ENCODE peak calls at places on chromosomes 11 and 22, in six cellular contexts. One of them, this sample, is unnamed. For H3K4me1, the result is how much of the 10 kb centered on the place peaks cover.

GRCh38 chr22:27245056-27245455 is 556.5 kb downstream of the MN1 start:
- ATAC-seq in HCT116: no peak
- ATAC-seq in K562: no peak
- ATAC-seq in upper lobe of left lung: no peak
- ATAC-seq in IMR-90: no peak
- ATAC-seq in body of pancreas: no peak
- ATAC-seq in this sample: no peak

GRCh38 chr11:23280088-23280487 is 419.8 kb upstream of the CCDC179 start:
- ATAC-seq in upper lobe of left lung: no peak
- ATAC-seq in K562: no peak
- ATAC-seq in body of pancreas: no peak
- ATAC-seq in IMR-90: no peak
- ATAC-seq in HCT116: no peak
- ATAC-seq in this sample: no peak

GRCh38 chr11:70092959-70093358 is 14.8 kb downstream of the ANO1 start:
- ATAC-seq in upper lobe of left lung: no peak
- ATAC-seq in HCT116: no peak
- ATAC-seq in IMR-90: no peak
- ATAC-seq in body of pancreas: no peak
- ATAC-seq in K562: no peak
- ATAC-seq in this sample: no peak

GRCh38 chr11:75161506-75161905 is 10.6 kb downstream of the SLCO2B1 start:
- ATAC-seq in K562: no peak
- ATAC-seq in HCT116: no peak
- ATAC-seq in upper lobe of left lung: no peak
- ATAC-seq in body of pancreas: no peak
- ATAC-seq in IMR-90: no peak
- ATAC-seq in this sample: no peak

GRCh38 chr22:30400159-30400558 is 3.3 kb downstream of the SEC14L2 start:
- ATAC-seq in K562: no peak
- ATAC-seq in HCT116: no peak
- ATAC-seq in IMR-90: no peak
- ATAC-seq in body of pancreas: no peak
- ATAC-seq in upper lobe of left lung: no peak
- ATAC-seq in this sample: no peak

GRCh38 chr11:77522215-77522614 is 48.3 kb upstream of the PAK1 start:
- ATAC-seq in body of pancreas: no peak
- ATAC-seq in K562: no peak
- ATAC-seq in HCT116: no peak
- ATAC-seq in upper lobe of left lung: no peak
- ATAC-seq in IMR-90: no peak
- ATAC-seq in this sample: no peak

GRCh38 chr22:24807284-24807950 is 1.4 kb downstream of the SGSM1 start:
- ATAC-seq in body of pancreas: no peak
- ATAC-seq in HCT116: no peak
- ATAC-seq in K562: no peak
- ATAC-seq in IMR-90: no peak
- ATAC-seq in upper lobe of left lung: no peak
- ATAC-seq in this sample: no peak

GRCh38 chr11:81874627-81875026 is 859.0 kb downstream of the FAM181B start:
- ATAC-seq in IMR-90: no peak
- ATAC-seq in upper lobe of left lung: no peak
- ATAC-seq in body of pancreas: no peak
- ATAC-seq in K562: no peak
- ATAC-seq in HCT116: no peak
- ATAC-seq in this sample: no peak

GRCh38 chr11:34252651-34253050 is 105.2 kb downstream of the ABTB2 start:
- ATAC-seq in IMR-90: no peak
- ATAC-seq in K562: no peak
- ATAC-seq in body of pancreas: peak
- ATAC-seq in upper lobe of left lung: no peak
- ATAC-seq in HCT116: no peak
- ATAC-seq in this sample: no peak

GRCh38 chr11:11037162-11037732 is 179.4 kb upstream of the ZBED5 start:
- ATAC-seq in IMR-90: no peak
- ATAC-seq in HCT116: peak
- ATAC-seq in upper lobe of left lung: no peak
- ATAC-seq in K562: no peak
- ATAC-seq in body of pancreas: no peak
- ATAC-seq in this sample: no peak

GRCh38 chr11:117822031-117822521 is 2.5 kb downstream of the FXYD2 start:
- ATAC-seq in body of pancreas: no peak
- ATAC-seq in HCT116: peak
- ATAC-seq in IMR-90: no peak
- ATAC-seq in K562: peak
- ATAC-seq in upper lobe of left lung: no peak
- ATAC-seq in this sample: no peak

GRCh38 chr11:19595840-19596751 is 116.5 kb upstream of the NAV2 start:
- ATAC-seq in K562: no peak
- ATAC-seq in HCT116: peak
- ATAC-seq in IMR-90: peak
- ATAC-seq in upper lobe of left lung: peak
- ATAC-seq in body of pancreas: no peak
- ATAC-seq in this sample: peak

GRCh38 chr11:68181719-68182451 is 31.2 kb downstream of the KMT5B start:
- ATAC-seq in K562: no peak
- ATAC-seq in body of pancreas: no peak
- ATAC-seq in IMR-90: peak
- ATAC-seq in upper lobe of left lung: no peak
- ATAC-seq in HCT116: no peak
- ATAC-seq in this sample: peak

GRCh38 chr11:111359223-111360149 is 19.6 kb downstream of the POU2AF1 start:
- ATAC-seq in IMR-90: no peak
- ATAC-seq in upper lobe of left lung: no peak
- ATAC-seq in body of pancreas: no peak
- ATAC-seq in HCT116: peak
- ATAC-seq in K562: peak
- ATAC-seq in this sample: no peak

GRCh38 chr11:102313225-102313940 is 3.9 kb upstream of the BIRC3 start:
- ATAC-seq in body of pancreas: no peak
- ATAC-seq in HCT116: no peak
- ATAC-seq in upper lobe of left lung: no peak
- ATAC-seq in IMR-90: no peak
- ATAC-seq in K562: peak
- ATAC-seq in this sample: no peak

GRCh38 chr11:70247042-70247709 is 23.3 kb upstream of the PPFIA1 start:
- ATAC-seq in upper lobe of left lung: no peak
- ATAC-seq in body of pancreas: no peak
- ATAC-seq in IMR-90: no peak
- ATAC-seq in HCT116: no peak
- ATAC-seq in K562: no peak
- ATAC-seq in this sample: no peak

GRCh38 chr11:73185680-73186293 is 32.3 kb upstream of the P2RY2 start:
- ATAC-seq in IMR-90: peak
- ATAC-seq in body of pancreas: no peak
- ATAC-seq in HCT116: peak
- ATAC-seq in K562: no peak
- ATAC-seq in upper lobe of left lung: peak
- ATAC-seq in this sample: peak

GRCh38 chr11:70608568-70609314 is 210.4 kb downstream of the CTTN start:
- ATAC-seq in body of pancreas: no peak
- ATAC-seq in K562: no peak
- ATAC-seq in IMR-90: peak
- ATAC-seq in upper lobe of left lung: no peak
- ATAC-seq in HCT116: no peak
- ATAC-seq in this sample: no peak

GRCh38 chr22:48600681-48601080 is 1227.0 kb downstream of the BRD1 start:
- ATAC-seq in IMR-90: no peak
- ATAC-seq in K562: no peak
- ATAC-seq in upper lobe of left lung: no peak
- ATAC-seq in HCT116: no peak
- ATAC-seq in body of pancreas: no peak
- ATAC-seq in this sample: no peak

DNA sequence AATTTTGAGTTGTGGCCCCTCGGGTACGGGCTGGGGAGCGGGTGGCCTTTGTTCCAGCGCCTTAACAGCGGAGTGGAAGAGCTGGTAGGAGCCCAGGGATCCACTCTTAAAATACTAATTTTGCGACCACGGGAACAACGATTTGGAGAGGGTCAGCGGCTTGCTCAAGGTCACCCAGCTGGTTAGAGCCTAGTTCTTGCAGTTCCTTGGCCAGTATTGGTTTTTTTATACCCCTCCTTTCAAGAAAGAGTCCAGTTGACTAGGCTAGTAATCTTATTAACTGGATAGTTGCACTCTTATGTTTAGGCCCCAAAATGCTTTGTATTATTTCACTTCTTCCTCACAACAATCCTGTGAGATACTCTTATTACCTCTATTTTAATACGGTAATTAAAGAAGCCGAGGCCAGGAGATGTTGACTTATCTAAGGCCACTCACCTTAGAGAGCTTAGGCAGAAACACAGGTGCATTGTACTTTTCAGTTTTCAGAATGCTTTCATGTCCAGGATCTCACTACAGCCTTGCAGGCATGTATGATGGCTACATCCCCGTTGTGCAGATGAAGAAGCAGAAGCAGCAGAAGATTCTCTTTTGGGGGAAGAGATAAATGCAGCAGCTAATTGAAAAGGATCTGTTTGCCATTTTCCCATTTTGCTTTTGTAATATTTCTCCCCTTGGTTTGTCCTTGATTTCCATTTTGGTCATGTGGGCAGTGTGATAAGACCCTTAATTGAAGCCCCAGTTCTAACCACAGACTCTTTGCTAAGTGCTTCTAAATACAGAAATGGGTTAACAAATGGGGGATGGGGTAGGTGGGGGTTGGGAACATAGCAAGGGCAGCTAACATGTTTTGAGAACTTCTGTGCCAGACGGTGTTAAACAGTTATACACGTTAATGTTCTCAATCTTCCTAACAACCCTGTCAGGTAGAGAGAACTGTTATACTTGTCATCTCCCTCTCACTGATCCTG is 1.4 kb downstream of the SREBF2 start:
- ATAC-seq in HCT116: no peak
- ATAC-seq in body of pancreas: no peak
- ATAC-seq in K562: no peak
- ATAC-seq in upper lobe of left lung: no peak
- ATAC-seq in IMR-90: no peak
- ATAC-seq in this sample: no peak
- H3K27ac ChIP-seq in HCT116: peak
- H3K27ac ChIP-seq in body of pancreas: peak
- H3K27ac ChIP-seq in K562: peak
- H3K27ac ChIP-seq in upper lobe of left lung: peak
- H3K27ac ChIP-seq in IMR-90: no peak
- H3K27ac ChIP-seq in this sample: peak

DNA sequence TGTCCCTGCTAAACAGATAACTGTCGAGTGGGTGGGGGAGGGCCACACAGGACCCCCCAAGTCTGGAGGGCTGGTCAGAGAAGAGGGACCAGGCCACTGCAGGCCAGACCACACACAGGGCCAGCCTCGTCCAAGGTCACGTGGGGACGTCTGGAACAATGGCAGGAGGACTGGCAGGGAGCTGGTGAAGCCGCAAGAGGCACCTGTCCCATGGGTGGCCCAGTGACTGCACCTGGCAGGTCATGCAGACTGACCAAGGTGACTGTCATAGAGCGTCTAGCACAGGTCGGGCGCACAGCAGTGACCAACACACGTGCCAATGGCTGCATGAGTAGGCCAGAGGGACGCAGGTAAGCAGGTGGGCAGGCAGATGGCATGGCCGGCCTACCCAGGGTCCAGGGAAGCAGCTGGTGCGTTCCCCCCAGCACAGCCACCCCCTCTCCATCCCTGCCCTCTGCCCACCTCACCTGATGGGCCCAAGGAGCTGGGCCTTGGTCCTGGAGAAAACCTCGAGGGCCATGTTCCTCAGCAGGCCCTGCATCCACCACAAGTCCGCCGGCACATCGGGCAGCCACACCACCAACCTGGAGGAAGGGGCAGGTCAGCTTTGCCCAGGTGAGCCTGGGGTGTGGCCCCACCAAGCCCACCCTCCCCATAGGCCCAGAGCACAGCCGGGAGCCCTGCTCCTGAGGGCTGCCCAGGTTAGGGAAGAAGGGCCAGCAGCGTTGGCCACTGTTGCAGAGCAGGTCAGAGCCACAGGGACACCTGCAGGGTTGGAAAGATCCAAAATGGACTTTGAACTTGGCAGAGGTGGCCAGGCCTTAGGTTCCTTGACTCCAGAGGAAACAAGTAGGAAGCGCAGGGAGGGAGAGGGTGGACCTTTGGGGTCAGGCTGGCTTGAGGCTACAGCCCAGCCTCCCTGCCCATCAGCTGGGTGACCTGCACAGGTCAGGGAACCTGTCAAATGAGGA is 10.4 kb downstream of the PNPLA5 start:
- ATAC-seq in upper lobe of left lung: no peak
- ATAC-seq in body of pancreas: no peak
- ATAC-seq in K562: no peak
- ATAC-seq in IMR-90: no peak
- ATAC-seq in HCT116: no peak
- ATAC-seq in this sample: no peak
- TF ChIP-seq POLR2A in upper lobe of left lung: no peak
- TF ChIP-seq POLR2A in body of pancreas: no peak
- TF ChIP-seq POLR2A in K562: no peak
- TF ChIP-seq POLR2A in IMR-90: no peak
- TF ChIP-seq POLR2A in HCT116: no peak
- TF ChIP-seq POLR2A in this sample: no peak

GRCh38 chr22:35611891-35612576 is 5.1 kb downstream of the MB start:
- ATAC-seq in body of pancreas: no peak
- ATAC-seq in HCT116: no peak
- ATAC-seq in upper lobe of left lung: no peak
- ATAC-seq in K562: no peak
- ATAC-seq in IMR-90: no peak
- ATAC-seq in this sample: peak
- H3K4me1 ChIP-seq in body of pancreas: under half
- H3K4me1 ChIP-seq in HCT116: under half
- H3K4me1 ChIP-seq in upper lobe of left lung: under half
- H3K4me1 ChIP-seq in K562: under half
- H3K4me1 ChIP-seq in IMR-90: under half
- H3K4me1 ChIP-seq in this sample: under half

GRCh38 chr22:44033287-44033686 is 9.2 kb downstream of the PARVB start:
- ATAC-seq in body of pancreas: no peak
- ATAC-seq in IMR-90: no peak
- ATAC-seq in K562: no peak
- ATAC-seq in upper lobe of left lung: no peak
- ATAC-seq in HCT116: no peak
- ATAC-seq in this sample: no peak
- H3K27ac ChIP-seq in body of pancreas: no peak
- H3K27ac ChIP-seq in IMR-90: peak
- H3K27ac ChIP-seq in K562: no peak
- H3K27ac ChIP-seq in upper lobe of left lung: peak
- H3K27ac ChIP-seq in HCT116: no peak
- H3K27ac ChIP-seq in this sample: peak

GRCh38 chr11:9758676-9759518 is 95.0 kb downstream of the SWAP70 start:
- ATAC-seq in body of pancreas: peak
- ATAC-seq in K562: peak
- ATAC-seq in HCT116: peak
- ATAC-seq in IMR-90: peak
- ATAC-seq in upper lobe of left lung: peak
- ATAC-seq in this sample: peak
- TF ChIP-seq POLR2A in body of pancreas: no peak
- TF ChIP-seq POLR2A in K562: no peak
- TF ChIP-seq POLR2A in HCT116: peak
- TF ChIP-seq POLR2A in IMR-90: peak
- TF ChIP-seq POLR2A in upper lobe of left lung: no peak
- TF ChIP-seq POLR2A in this sample: no peak